ENCODE peak calls at places on chromosomes 12 and 14, in five cellular contexts. P is stomach, Y is A673, H is uterus, V is esophagus squamous epithelium. I is an unnamed sample. For H3K4me1 and H3K9me3, the result is how much of the 10 kb centered on the place peaks cover.

GRCh38 chr12:76176935-76177334 is 92.5 kb upstream of the NAP1L1 start:
- DNase-seq in P (no peak), Y (no peak), H (no peak), V (no peak), I (no peak)

GRCh38 chr14:68408680-68409079 is 384.2 kb downstream of the ZFP36L1 start:
- DNase-seq in P (no peak), Y (peak), H (no peak), V (no peak), I (no peak)

GRCh38 chr12:49750027-49750977 is 8.9 kb downstream of the TMBIM6 start:
- DNase-seq in P (no peak), Y (no peak), H (no peak), V (no peak), I (no peak)

GRCh38 chr14:102518063-102518648 is 8.6 kb upstream of the ANKRD9 start:
- DNase-seq in P (no peak), Y (no peak), H (no peak), V (no peak), I (no peak)

GRCh38 chr14:41872906-41873305 is 266.2 kb downstream of the LRFN5 start:
- DNase-seq in P (no peak), Y (peak), H (no peak), V (no peak), I (no peak)

GRCh38 chr14:61744239-61744638 is 18.0 kb upstream of the SNAPC1 start:
- DNase-seq in P (no peak), Y (no peak), H (no peak), V (no peak), I (no peak)

GRCh38 chr12:129119537-129119936 is 266.3 kb downstream of the GLT1D1 start:
- DNase-seq in P (no peak), Y (no peak), H (no peak), V (no peak), I (no peak)

GRCh38 chr12:19946549-19946948 is 421.8 kb upstream of the PDE3A start:
- DNase-seq in P (no peak), Y (no peak), H (no peak), V (no peak), I (no peak)

GRCh38 chr12:93616584-93617101 is 44.2 kb downstream of the SOCS2 start:
- DNase-seq in P (no peak), Y (no peak), H (no peak), V (no peak), I (no peak)

GRCh38 chr14:105465209-105466031 is 9.2 kb upstream of the CRIP2 start:
- DNase-seq in P (no peak), Y (peak), H (no peak), V (no peak), I (no peak)

GRCh38 chr12:59432057-59432456 is 163.8 kb upstream of the SLC16A7 start:
- DNase-seq in P (no peak), Y (no peak), H (no peak), V (no peak), I (no peak)

GRCh38 chr12:95277139-95277538 is 59.5 kb downstream of the VEZT start:
- DNase-seq in P (no peak), Y (peak), H (no peak), V (no peak), I (no peak)

GRCh38 chr14:101070540-101071492 is 167.3 kb upstream of the RTL1 start:
- DNase-seq in P (peak), Y (no peak), H (no peak), V (no peak), I (peak)

GRCh38 chr12:106246891-106247730 is 709 bp downstream of the CKAP4 start:
- DNase-seq in P (peak), Y (peak), H (peak), V (no peak), I (peak)

GRCh38 chr14:69606258-69606657 is 5.1 kb upstream of the SUSD6 start:
- DNase-seq in P (no peak), Y (no peak), H (no peak), V (no peak), I (no peak)

GRCh38 chr14:73232984-73233383 is 4.3 kb upstream of the PAPLN start:
- DNase-seq in P (no peak), Y (no peak), H (no peak), V (no peak), I (no peak)
- H3K4me1 ChIP-seq in P (under half), Y (under half), H (under half), V (under half), I (under half)

GRCh38 chr14:19917243-19917642 is 3.2 kb upstream of the OR4K5 start:
- DNase-seq in P (no peak), Y (no peak), H (no peak), V (no peak), I (no peak)
- H3K9me3 ChIP-seq in P (under half), Y (under half), H (under half), V (under half), I (under half)

GRCh38 chr12:61808856-61809255 is 451.3 kb upstream of the USP15 start:
- DNase-seq in P (no peak), Y (no peak), H (no peak), V (no peak), I (no peak)

DNA sequence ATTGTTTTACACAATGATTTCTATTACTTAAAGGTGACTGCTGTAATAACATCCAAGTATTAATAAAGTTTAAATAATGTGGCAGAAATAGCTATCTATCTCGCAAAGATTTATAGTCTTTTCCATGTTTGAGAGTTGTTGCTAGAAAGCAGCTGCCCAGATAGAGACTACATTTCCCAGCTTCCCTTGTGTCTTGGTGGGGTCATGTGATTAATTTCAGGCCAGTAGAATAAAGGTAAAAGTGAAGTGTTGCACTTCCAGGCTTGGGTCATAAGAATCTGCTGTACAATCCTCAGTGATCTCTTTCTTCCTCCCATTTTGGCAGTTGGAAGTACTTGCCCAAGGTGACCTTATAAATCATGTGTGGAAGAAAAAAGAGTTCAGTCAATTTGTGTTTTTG is 449.7 kb upstream of the USP15 start:
- DNase-seq in P (no peak), Y (no peak), H (no peak), V (no peak), I (no peak)
- H3K4me3 ChIP-seq in P (no peak), Y (no peak), H (no peak), V (no peak), I (no peak)

DNA sequence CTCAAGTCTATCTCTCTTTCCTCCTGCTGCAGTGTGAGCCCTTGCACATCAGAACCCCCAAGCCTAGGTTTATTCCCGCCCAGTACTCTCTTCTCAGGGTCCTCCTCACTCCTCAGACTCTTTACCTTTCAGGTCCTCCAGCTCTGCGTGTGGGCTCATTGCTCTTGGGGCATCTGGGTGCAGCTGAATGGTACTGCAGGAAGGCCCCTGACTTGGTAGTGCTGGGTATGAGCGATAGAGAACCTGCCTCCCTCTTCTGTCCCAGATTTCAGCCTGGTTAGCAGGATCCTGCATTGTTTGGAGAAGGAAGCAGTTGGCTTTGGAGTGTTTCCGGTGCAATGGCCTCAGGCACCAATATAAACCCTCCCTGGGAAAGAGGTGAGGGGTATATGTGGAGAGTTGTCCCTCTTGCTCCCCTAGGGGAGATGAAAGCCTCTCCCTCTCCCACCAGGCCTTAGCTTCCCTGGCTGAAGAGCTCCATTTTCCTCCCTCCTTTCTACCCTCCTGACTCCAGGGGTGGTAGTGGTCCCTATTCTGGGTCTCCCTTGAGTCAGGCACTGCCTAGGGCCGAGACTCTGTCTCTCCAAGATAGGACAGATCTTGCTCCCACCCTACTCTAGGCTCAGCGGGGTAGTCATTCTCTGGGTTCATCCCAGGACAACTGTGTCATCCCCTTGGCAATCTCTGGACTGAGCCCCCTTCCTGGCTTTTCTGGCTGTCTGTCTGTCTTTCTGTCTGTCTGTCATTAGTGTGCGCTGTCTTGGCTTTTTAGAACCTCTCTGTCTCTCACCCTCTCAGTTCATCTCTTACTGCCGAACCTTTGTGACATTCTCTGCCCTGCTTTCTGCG is 3.8 kb downstream of the LRP1 start:
- DNase-seq in P (no peak), Y (no peak), H (no peak), V (no peak), I (no peak)
- H3K4me1 ChIP-seq in P (half or more), Y (under half), H (under half), V (half or more), I (under half)

I was measured in pancreas.